ENCODE peak calls at places on chromosomes 13 and 19, in nine cellular contexts. M, E, V, J, R, C, T, O and Y are unnamed samples.

GRCh38 chr13:114106526-114106925 is 25.9 kb downstream of the RASA3 start:
- DNase-seq in E (no peak), V (no peak), C (no peak), O (no peak), R (no peak), T (no peak), M (no peak), J (no peak), Y (no peak)

GRCh38 chr13:71912524-71912923 is 45.5 kb upstream of the DACH1 start:
- DNase-seq in J (no peak), R (no peak), T (no peak), O (no peak), C (no peak), V (no peak), M (no peak), E (no peak), Y (no peak)

GRCh38 chr13:49464621-49465325 is 20.7 kb downstream of the SETDB2 start:
- DNase-seq in O (no peak), T (no peak), J (no peak), M (no peak), E (no peak), R (no peak), C (no peak), V (no peak), Y (no peak)

GRCh38 chr13:25214371-25215252 is 42.5 kb upstream of the AMER2 start:
- DNase-seq in M (no peak), V (no peak), C (no peak), J (peak), T (no peak), O (peak), R (no peak), E (no peak), Y (no peak)

GRCh38 chr13:50244913-50245574 is 229.8 kb downstream of the KCNRG start:
- DNase-seq in O (no peak), J (no peak), T (no peak), V (peak), R (no peak), E (no peak), M (no peak), C (peak), Y (no peak)

GRCh38 chr13:113739527-113740285 is 19.3 kb upstream of the TMEM255B start:
- DNase-seq in V (no peak), M (no peak), J (no peak), O (no peak), C (no peak), R (no peak), T (no peak), E (no peak), Y (no peak)

GRCh38 chr13:82654851-82655517 is 1227.3 kb downstream of the SLITRK1 start:
- DNase-seq in R (peak), V (no peak), O (peak), J (peak), C (no peak), M (no peak), T (no peak), E (no peak), Y (no peak)

GRCh38 chr19:29499921-29500590 is 25.7 kb upstream of the VSTM2B start:
- DNase-seq in T (no peak), V (no peak), O (no peak), J (no peak), R (no peak), M (no peak), E (no peak), C (no peak), Y (no peak)

GRCh38 chr19:40006273-40006691 is 9.4 kb downstream of the ZNF546 start:
- DNase-seq in C (peak), O (no peak), M (no peak), V (no peak), E (no peak), T (no peak), R (no peak), J (no peak), Y (no peak)

GRCh38 chr13:98565726-98566577 is 11.0 kb downstream of the STK24 start:
- DNase-seq in E (no peak), C (no peak), M (no peak), R (peak), V (no peak), T (no peak), O (no peak), J (no peak), Y (no peak)

GRCh38 chr13:40377783-40378182 is 288.7 kb downstream of the FOXO1 start:
- DNase-seq in R (no peak), T (no peak), C (peak), E (no peak), V (no peak), J (no peak), M (no peak), O (no peak), Y (no peak)

GRCh38 chr13:21113851-21114306 is 52.5 kb upstream of the LATS2 start:
- DNase-seq in E (no peak), J (no peak), R (no peak), V (no peak), O (no peak), M (peak), T (no peak), C (no peak), Y (no peak)

GRCh38 chr13:87827479-87827878 is 156.3 kb downstream of the SLITRK5 start:
- DNase-seq in V (no peak), E (no peak), O (no peak), J (no peak), C (peak), R (no peak), M (no peak), T (no peak), Y (no peak)

GRCh38 chr13:28306325-28306724 is 168.0 kb downstream of the PAN3 start:
- DNase-seq in J (no peak), R (no peak), M (no peak), T (no peak), E (no peak), C (no peak), V (no peak), O (no peak), Y (no peak)

GRCh38 chr13:92303428-92303827 is 905.0 kb downstream of the GPC5 start:
- DNase-seq in R (no peak), O (peak), C (no peak), T (no peak), E (no peak), J (no peak), M (no peak), V (peak), Y (no peak)

GRCh38 chr19:868458-869244 is 9.2 kb downstream of the CFD start:
- DNase-seq in O (no peak), C (no peak), E (no peak), R (no peak), V (no peak), M (no peak), J (no peak), T (peak), Y (no peak)

GRCh38 chr13:102839462-102839861 is 6.4 kb upstream of the ERCC5 start:
- DNase-seq in V (no peak), E (no peak), T (no peak), C (no peak), O (no peak), R (no peak), M (no peak), J (no peak), Y (no peak)

GRCh38 chr13:103521532-103521931 is 455.3 kb upstream of the SLC10A2 start:
- DNase-seq in E (no peak), C (no peak), O (no peak), R (no peak), M (no peak), T (no peak), J (no peak), V (no peak), Y (no peak)

GRCh38 chr13:31093145-31093885 is 68.4 kb downstream of the HSPH1 start:
- DNase-seq in V (no peak), T (no peak), R (no peak), E (no peak), J (no peak), O (no peak), M (no peak), C (no peak), Y (no peak)

GRCh38 chr13:106129993-106130392 is 405.5 kb downstream of the EFNB2 start:
- DNase-seq in V (no peak), M (no peak), C (no peak), T (no peak), J (no peak), E (no peak), O (no peak), R (no peak), Y (no peak)

GRCh38 chr19:41974652-41975051 is 15.5 kb upstream of the RABAC1 start:
- DNase-seq in C (no peak), R (no peak), O (no peak), V (no peak), E (no peak), M (no peak), T (no peak), J (no peak), Y (no peak)

GRCh38 chr13:105207586-105208293 is 1327.7 kb downstream of the EFNB2 start:
- DNase-seq in O (no peak), C (no peak), M (no peak), T (no peak), J (no peak), E (no peak), V (no peak), R (no peak), Y (no peak)

GRCh38 chr13:77853701-77854100 is 64.9 kb downstream of the EDNRB start:
- DNase-seq in T (no peak), V (no peak), E (no peak), R (no peak), M (peak), O (no peak), J (no peak), C (no peak), Y (no peak)

GRCh38 chr13:54433511-54434206 is 1405.0 kb downstream of the OLFM4 start:
- DNase-seq in T (no peak), E (no peak), J (no peak), M (no peak), V (peak), R (no peak), O (no peak), C (no peak), Y (no peak)

GRCh38 chr13:99406799-99407201 is 94.5 kb upstream of the TM9SF2 start:
- DNase-seq in R (no peak), C (no peak), E (no peak), J (no peak), M (no peak), T (no peak), O (peak), V (no peak), Y (no peak)

GRCh38 chr19:10748924-10749434 is 31.1 kb downstream of the DNM2 start:
- DNase-seq in V (peak), C (no peak), T (no peak), R (peak), E (no peak), O (no peak), J (no peak), M (no peak), Y (no peak)

GRCh38 chr19:33254245-33254824 is 28.7 kb upstream of the SLC7A10 start:
- DNase-seq in O (no peak), R (no peak), T (no peak), J (no peak), M (peak), C (no peak), V (no peak), E (no peak), Y (no peak)

GRCh38 chr19:53112286-53112685 is 9.1 kb upstream of the ZNF160 start:
- DNase-seq in R (no peak), M (no peak), T (no peak), C (no peak), O (no peak), J (no peak), E (no peak), V (no peak), Y (no peak)

GRCh38 chr19:12984143-12984627 is 11.1 kb upstream of the NFIX start:
- DNase-seq in C (no peak), O (no peak), T (no peak), J (no peak), M (no peak), V (no peak), E (peak), R (no peak), Y (no peak)

GRCh38 chr19:12984683-12985048 is 10.6 kb upstream of the NFIX start:
- DNase-seq in V (no peak), T (peak), C (no peak), J (no peak), M (peak), R (no peak), O (no peak), E (no peak), Y (no peak)

GRCh38 chr19:12983091-12983490 is 12.2 kb upstream of the NFIX start:
- DNase-seq in M (no peak), J (no peak), O (no peak), V (no peak), E (no peak), R (no peak), C (no peak), T (no peak), Y (no peak)

GRCh38 chr19:12982648-12983047 is 12.6 kb upstream of the NFIX start:
- DNase-seq in J (no peak), V (no peak), O (no peak), R (no peak), E (no peak), T (no peak), M (no peak), C (no peak), Y (no peak)

DNA sequence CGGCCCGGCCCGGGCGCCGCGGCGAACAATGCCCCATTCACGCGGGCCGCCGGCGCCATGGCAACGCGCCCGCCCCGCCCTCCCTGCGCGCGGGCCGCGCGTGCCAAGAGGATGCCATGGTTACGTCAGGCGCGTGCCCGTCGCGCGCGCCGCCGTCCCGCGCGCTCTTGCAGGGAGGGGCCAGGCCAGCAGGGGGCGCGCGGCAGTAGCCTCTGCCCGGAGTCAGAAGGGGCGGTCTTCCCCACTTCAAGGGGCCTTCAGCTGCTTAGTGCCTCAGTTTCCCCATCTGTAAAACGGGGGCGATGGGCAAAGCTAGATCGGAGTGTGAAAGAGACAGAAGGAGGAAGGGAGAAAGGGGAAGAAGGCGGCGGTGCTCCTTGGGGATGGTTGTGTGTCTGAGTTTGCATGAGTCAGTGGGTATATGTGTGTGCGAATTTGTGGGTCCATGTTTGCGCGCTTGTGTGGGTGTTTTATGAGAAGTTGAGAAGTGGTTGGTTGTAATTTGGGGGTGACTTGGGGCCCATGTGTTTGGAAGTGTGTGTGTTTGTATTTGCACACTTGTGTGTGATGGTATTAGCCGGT is 11.6 kb upstream of the NFIX start:
- DNase-seq in V (peak), T (peak), O (peak), M (peak), C (no peak), E (peak), J (peak), R (peak), Y (peak)
- H3K4me3 ChIP-seq in V (no peak), T (peak), O (no peak), M (peak), C (peak), E (peak), J (no peak), R (peak), Y (peak)

GRCh38 chr19:51572908-51573307 is 1.8 kb downstream of the ZNF175 start:
- DNase-seq in J (no peak), O (no peak), T (no peak), M (no peak), C (peak), E (no peak), R (no peak), V (no peak), Y (no peak)
- H3K4me3 ChIP-seq in J (no peak), O (no peak), T (peak), M (no peak), C (no peak), E (no peak), R (no peak), V (no peak), Y (no peak)

GRCh38 chr19:12667903-12668302 is 1.3 kb downstream of the WDR83 start:
- DNase-seq in J (no peak), T (no peak), V (no peak), M (no peak), C (no peak), R (no peak), E (no peak), O (no peak), Y (no peak)

GRCh38 chr19:12665646-12666304 is 767 bp downstream of the MAN2B1 start:
- DNase-seq in J (no peak), T (no peak), O (no peak), R (no peak), M (peak), C (no peak), V (no peak), E (no peak), Y (no peak)

GRCh38 chr19:12665281-12665573 is 1.3 kb downstream of the MAN2B1 start:
- DNase-seq in T (no peak), C (no peak), J (no peak), V (no peak), O (no peak), R (peak), M (no peak), E (peak), Y (no peak)

GRCh38 chr19:12666305-12667048 is at the start of the genes MAN2B1 and WDR83:
- DNase-seq in J (peak), O (peak), E (peak), M (peak), T (peak), V (peak), R (peak), C (no peak), Y (peak)

DNA sequence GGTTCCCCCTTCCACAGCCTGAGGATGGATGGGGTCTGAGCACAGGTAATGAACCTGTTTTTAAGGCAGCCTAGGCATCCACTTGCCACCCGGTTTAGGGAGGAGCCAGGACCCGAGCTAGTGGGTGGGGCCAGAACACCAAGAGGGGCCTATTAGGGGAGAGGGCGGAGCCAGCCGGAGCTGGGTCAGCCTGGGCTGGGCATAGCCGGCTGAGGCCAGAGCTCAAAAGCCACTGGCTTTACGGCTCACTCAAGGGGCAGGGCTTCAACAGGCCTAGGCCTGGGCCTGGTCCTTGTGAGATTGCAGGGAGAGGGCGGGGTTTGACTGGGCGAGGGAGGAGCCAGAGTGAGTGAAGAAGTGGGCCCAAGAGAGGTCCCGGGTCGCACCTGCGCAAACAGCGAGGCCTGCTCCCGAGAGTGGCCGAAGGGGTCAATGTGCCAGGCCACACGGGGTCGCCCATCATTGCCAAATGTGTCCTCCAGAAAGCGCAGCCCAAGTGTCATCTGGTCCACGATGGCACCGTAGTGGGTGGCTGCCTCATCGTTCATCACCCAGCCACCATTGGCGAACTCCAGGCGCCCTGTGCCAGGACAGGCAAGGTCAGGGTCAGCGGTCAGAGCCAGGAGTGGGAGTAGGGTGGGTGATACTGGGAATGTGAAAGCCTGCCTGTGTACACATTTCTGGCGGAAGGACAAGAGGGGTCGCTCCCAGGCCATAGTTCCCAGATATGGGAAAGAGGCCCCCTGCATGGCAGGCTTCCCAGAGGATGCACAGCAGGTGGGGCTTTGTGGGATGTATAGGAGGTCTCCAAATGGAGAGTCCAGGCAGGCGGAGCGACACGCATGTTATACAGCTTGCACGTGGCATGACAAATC is 1.9 kb downstream of the MAN2B1 start:
- DNase-seq in R (no peak), E (no peak), M (peak), C (no peak), V (no peak), J (no peak), T (no peak), O (no peak), Y (no peak)
- H3K4me3 ChIP-seq in R (no peak), E (no peak), M (no peak), C (no peak), V (no peak), J (no peak), T (no peak), O (no peak), Y (no peak)

GRCh38 chr19:35316560-35316959 is 12.4 kb upstream of the CD22 start:
- DNase-seq in E (no peak), M (no peak), O (no peak), C (no peak), T (no peak), R (no peak), V (peak), J (no peak), Y (no peak)
- H3K4me3 ChIP-seq in E (no peak), M (no peak), O (no peak), C (no peak), T (no peak), R (no peak), V (no peak), J (no peak), Y (no peak)

GRCh38 chr19:3981736-3982681 is 3.3 kb downstream of the EEF2 start:
- DNase-seq in M (peak), E (no peak), T (no peak), C (no peak), V (no peak), O (no peak), R (no peak), J (no peak), Y (no peak)

GRCh38 chr19:3980353-3981251 is 4.7 kb downstream of the EEF2 start:
- DNase-seq in V (no peak), J (no peak), C (no peak), T (no peak), O (no peak), M (peak), R (no peak), E (no peak), Y (no peak)

GRCh38 chr19:3979674-3980352 is 5.5 kb downstream of the EEF2 start:
- DNase-seq in O (no peak), V (no peak), M (peak), J (no peak), T (no peak), E (no peak), C (no peak), R (no peak), Y (no peak)

GRCh38 chr19:3982701-3983541 is 2.3 kb downstream of the EEF2 start:
- DNase-seq in R (no peak), O (no peak), T (no peak), M (peak), C (no peak), E (no peak), J (no peak), V (peak), Y (no peak)

GRCh38 chr19:3981373-3981735 is 3.9 kb downstream of the EEF2 start:
- DNase-seq in O (no peak), E (no peak), M (no peak), R (no peak), J (no peak), T (no peak), V (no peak), C (no peak), Y (no peak)
- H3K4me3 ChIP-seq in O (no peak), E (no peak), M (no peak), R (no peak), J (no peak), T (no peak), V (no peak), C (no peak), Y (no peak)